ENCODE peak calls at places on chromosomes 3 and 15, in nine cellular contexts. One of them, this sample, is unnamed.

GRCh38 chr15:40334941-40335795 is 5.6 kb downstream of the CCDC9B start:
- DNase-seq in Daoy: no peak
- DNase-seq in LNCaP clone FGC: no peak
- DNase-seq in occipital lobe: no peak
- DNase-seq in substantia nigra: no peak
- DNase-seq in T-helper 9 cell: no peak
- DNase-seq in CD8-positive, alpha-beta memory T cell: no peak
- DNase-seq in LHCN-M2: no peak
- DNase-seq in KBM-7: no peak
- DNase-seq in this sample: no peak

GRCh38 chr3:185351371-185351770 is 11.6 kb upstream of the MAP3K13 start:
- DNase-seq in KBM-7: no peak
- DNase-seq in LNCaP clone FGC: no peak
- DNase-seq in Daoy: no peak
- DNase-seq in substantia nigra: no peak
- DNase-seq in occipital lobe: no peak
- DNase-seq in T-helper 9 cell: no peak
- DNase-seq in CD8-positive, alpha-beta memory T cell: no peak
- DNase-seq in LHCN-M2: no peak
- DNase-seq in this sample: no peak

GRCh38 chr3:156396851-156397250 is 158.1 kb downstream of the SSR3 start:
- DNase-seq in LHCN-M2: no peak
- DNase-seq in Daoy: no peak
- DNase-seq in KBM-7: no peak
- DNase-seq in T-helper 9 cell: no peak
- DNase-seq in LNCaP clone FGC: no peak
- DNase-seq in CD8-positive, alpha-beta memory T cell: no peak
- DNase-seq in occipital lobe: no peak
- DNase-seq in substantia nigra: no peak
- DNase-seq in this sample: no peak

GRCh38 chr15:58506787-58507671 is 75.2 kb downstream of the LIPC start:
- DNase-seq in LHCN-M2: no peak
- DNase-seq in substantia nigra: no peak
- DNase-seq in occipital lobe: no peak
- DNase-seq in LNCaP clone FGC: no peak
- DNase-seq in T-helper 9 cell: no peak
- DNase-seq in CD8-positive, alpha-beta memory T cell: no peak
- DNase-seq in KBM-7: peak; percentile 94
- DNase-seq in Daoy: no peak
- DNase-seq in this sample: no peak

GRCh38 chr3:47429476-47430270 is 46.1 kb downstream of the SCAP start:
- DNase-seq in substantia nigra: no peak
- DNase-seq in T-helper 9 cell: no peak
- DNase-seq in LNCaP clone FGC: no peak
- DNase-seq in LHCN-M2: no peak
- DNase-seq in Daoy: no peak
- DNase-seq in KBM-7: no peak
- DNase-seq in occipital lobe: no peak
- DNase-seq in CD8-positive, alpha-beta memory T cell: no peak
- DNase-seq in this sample: no peak

GRCh38 chr3:170220871-170221270 is 1.4 kb upstream of the PRKCI start:
- DNase-seq in Daoy: peak; percentile 17
- DNase-seq in LNCaP clone FGC: no peak
- DNase-seq in T-helper 9 cell: no peak
- DNase-seq in KBM-7: no peak
- DNase-seq in CD8-positive, alpha-beta memory T cell: no peak
- DNase-seq in occipital lobe: no peak
- DNase-seq in substantia nigra: no peak
- DNase-seq in LHCN-M2: no peak
- DNase-seq in this sample: peak; percentile 48

GRCh38 chr15:94451461-94451860 is 220.1 kb downstream of the MCTP2 start:
- DNase-seq in KBM-7: no peak
- DNase-seq in Daoy: no peak
- DNase-seq in LNCaP clone FGC: peak; percentile 23
- DNase-seq in T-helper 9 cell: no peak
- DNase-seq in LHCN-M2: no peak
- DNase-seq in substantia nigra: no peak
- DNase-seq in CD8-positive, alpha-beta memory T cell: no peak
- DNase-seq in occipital lobe: no peak
- DNase-seq in this sample: no peak

GRCh38 chr3:55305714-55306485 is 181.2 kb downstream of the WNT5A start:
- DNase-seq in T-helper 9 cell: no peak
- DNase-seq in substantia nigra: peak; percentile 2
- DNase-seq in occipital lobe: no peak
- DNase-seq in KBM-7: no peak
- DNase-seq in LHCN-M2: no peak
- DNase-seq in LNCaP clone FGC: no peak
- DNase-seq in Daoy: no peak
- DNase-seq in CD8-positive, alpha-beta memory T cell: no peak
- DNase-seq in this sample: no peak

GRCh38 chr15:57085267-57085666 is 166.8 kb downstream of the TCF12 start:
- DNase-seq in LNCaP clone FGC: no peak
- DNase-seq in LHCN-M2: no peak
- DNase-seq in occipital lobe: no peak
- DNase-seq in CD8-positive, alpha-beta memory T cell: no peak
- DNase-seq in T-helper 9 cell: no peak
- DNase-seq in Daoy: peak; percentile 11
- DNase-seq in KBM-7: no peak
- DNase-seq in substantia nigra: no peak
- DNase-seq in this sample: no peak

GRCh38 chr3:76353683-76354082 is 568.3 kb upstream of the ZNF717 start:
- DNase-seq in LNCaP clone FGC: no peak
- DNase-seq in Daoy: no peak
- DNase-seq in occipital lobe: no peak
- DNase-seq in CD8-positive, alpha-beta memory T cell: no peak
- DNase-seq in substantia nigra: no peak
- DNase-seq in KBM-7: no peak
- DNase-seq in T-helper 9 cell: no peak
- DNase-seq in LHCN-M2: no peak
- DNase-seq in this sample: no peak

GRCh38 chr15:57827021-57827420 is 120.5 kb downstream of the POLR2M start:
- DNase-seq in LHCN-M2: peak; percentile 73
- DNase-seq in Daoy: peak; percentile 12
- DNase-seq in occipital lobe: no peak
- DNase-seq in CD8-positive, alpha-beta memory T cell: no peak
- DNase-seq in T-helper 9 cell: no peak
- DNase-seq in KBM-7: no peak
- DNase-seq in LNCaP clone FGC: peak; percentile 13
- DNase-seq in substantia nigra: no peak
- DNase-seq in this sample: peak; percentile 36

GRCh38 chr3:8964436-8965370 is 1.4 kb upstream of the RAD18 start:
- DNase-seq in CD8-positive, alpha-beta memory T cell: no peak
- DNase-seq in LNCaP clone FGC: no peak
- DNase-seq in occipital lobe: no peak
- DNase-seq in substantia nigra: no peak
- DNase-seq in KBM-7: no peak
- DNase-seq in T-helper 9 cell: no peak
- DNase-seq in Daoy: peak; percentile 88
- DNase-seq in LHCN-M2: peak; percentile 83
- DNase-seq in this sample: peak; percentile 96

GRCh38 chr15:98289747-98290146 is 329.2 kb downstream of the ARRDC4 start:
- DNase-seq in T-helper 9 cell: no peak
- DNase-seq in substantia nigra: no peak
- DNase-seq in occipital lobe: no peak
- DNase-seq in LNCaP clone FGC: peak; percentile 30
- DNase-seq in KBM-7: no peak
- DNase-seq in CD8-positive, alpha-beta memory T cell: no peak
- DNase-seq in Daoy: no peak
- DNase-seq in LHCN-M2: no peak
- DNase-seq in this sample: no peak

GRCh38 chr3:168248383-168249047 is 152.8 kb upstream of the GOLIM4 start:
- DNase-seq in substantia nigra: no peak
- DNase-seq in CD8-positive, alpha-beta memory T cell: no peak
- DNase-seq in Daoy: peak; percentile 67
- DNase-seq in KBM-7: peak; percentile 37
- DNase-seq in LHCN-M2: peak; percentile 27
- DNase-seq in LNCaP clone FGC: no peak
- DNase-seq in occipital lobe: no peak
- DNase-seq in T-helper 9 cell: no peak
- DNase-seq in this sample: no peak

GRCh38 chr15:59461521-59461920 is 23.5 kb downstream of the FAM81A start:
- DNase-seq in T-helper 9 cell: no peak
- DNase-seq in LNCaP clone FGC: no peak
- DNase-seq in substantia nigra: no peak
- DNase-seq in CD8-positive, alpha-beta memory T cell: no peak
- DNase-seq in KBM-7: no peak
- DNase-seq in LHCN-M2: no peak
- DNase-seq in occipital lobe: no peak
- DNase-seq in Daoy: no peak
- DNase-seq in this sample: no peak

GRCh38 chr3:64291345-64291744 is 66.1 kb upstream of the PRICKLE2 start:
- DNase-seq in T-helper 9 cell: no peak
- DNase-seq in CD8-positive, alpha-beta memory T cell: no peak
- DNase-seq in LHCN-M2: peak; percentile 93
- DNase-seq in occipital lobe: no peak
- DNase-seq in substantia nigra: no peak
- DNase-seq in KBM-7: no peak
- DNase-seq in Daoy: peak; percentile 89
- DNase-seq in LNCaP clone FGC: no peak
- DNase-seq in this sample: peak; percentile 85

GRCh38 chr15:89575146-89575655 is at the start of gene TICRR:
- DNase-seq in substantia nigra: peak; percentile 91
- DNase-seq in LHCN-M2: peak; percentile 100
- DNase-seq in KBM-7: peak; percentile 100
- DNase-seq in occipital lobe: peak; percentile 89
- DNase-seq in LNCaP clone FGC: peak; percentile 100
- DNase-seq in CD8-positive, alpha-beta memory T cell: peak; percentile 97
- DNase-seq in T-helper 9 cell: peak; percentile 83
- DNase-seq in Daoy: peak; percentile 98
- DNase-seq in this sample: peak; percentile 100

GRCh38 chr3:31197941-31198340 is 303.5 kb upstream of the GADL1 start:
- DNase-seq in LHCN-M2: peak; percentile 19
- DNase-seq in CD8-positive, alpha-beta memory T cell: no peak
- DNase-seq in LNCaP clone FGC: no peak
- DNase-seq in Daoy: no peak
- DNase-seq in KBM-7: no peak
- DNase-seq in substantia nigra: no peak
- DNase-seq in T-helper 9 cell: no peak
- DNase-seq in occipital lobe: no peak
- DNase-seq in this sample: no peak

GRCh38 chr15:92616621-92617179 is 38.9 kb downstream of the FAM174B start:
- DNase-seq in substantia nigra: no peak
- DNase-seq in Daoy: no peak
- DNase-seq in CD8-positive, alpha-beta memory T cell: no peak
- DNase-seq in KBM-7: no peak
- DNase-seq in T-helper 9 cell: no peak
- DNase-seq in LNCaP clone FGC: peak; percentile 97
- DNase-seq in LHCN-M2: peak; percentile 61
- DNase-seq in occipital lobe: no peak
- DNase-seq in this sample: no peak

GRCh38 chr3:192303235-192303634 is 424.1 kb downstream of the FGF12 start:
- DNase-seq in substantia nigra: no peak
- DNase-seq in LHCN-M2: no peak
- DNase-seq in occipital lobe: peak; percentile 22
- DNase-seq in T-helper 9 cell: no peak
- DNase-seq in KBM-7: no peak
- DNase-seq in Daoy: no peak
- DNase-seq in LNCaP clone FGC: peak; percentile 3
- DNase-seq in CD8-positive, alpha-beta memory T cell: no peak
- DNase-seq in this sample: no peak

This sample was measured in NCI-H226.